ENCODE peak calls at places on chromosomes 11 and 22, in six cellular contexts. T, Y, G, X, O and S are unnamed samples.

GRCh38 chr11:47477323-47477722 is 28.4 kb upstream of the RAPSN start:
- DNase-seq in T (peak; percentile 70), Y (no peak), G (no peak), X (no peak), O (no peak), S (no peak)

GRCh38 chr11:121452609-121453150 is at the start of gene SORL1-AS1:
- DNase-seq in T (no peak), Y (no peak), G (peak; percentile 56), X (no peak), O (peak; percentile 48), S (no peak)

GRCh38 chr11:2366271-2366670 is 10.8 kb upstream of the CD81 start:
- DNase-seq in T (no peak), Y (no peak), G (no peak), X (no peak), O (no peak), S (no peak)

GRCh38 chr11:132137981-132138313 is 767.5 kb downstream of the NTM start:
- DNase-seq in T (no peak), Y (no peak), G (no peak), X (no peak), O (no peak), S (no peak)

GRCh38 chr22:29691636-29692326 is 28.0 kb upstream of the CABP7 start:
- DNase-seq in T (no peak), Y (no peak), G (no peak), X (no peak), O (no peak), S (no peak)

GRCh38 chr11:60951909-60952741 is at the start of gene SLC15A3:
- DNase-seq in T (peak; percentile 47), Y (no peak), G (peak; percentile 91), X (no peak), O (peak; percentile 29), S (no peak)

GRCh38 chr11:87236368-87236767 is 198.6 kb downstream of the TMEM135 start:
- DNase-seq in T (peak; percentile 30), Y (no peak), G (no peak), X (no peak), O (no peak), S (no peak)

GRCh38 chr11:110991621-110992355 is 253.7 kb upstream of the POU2AF2 start:
- DNase-seq in T (no peak), Y (no peak), G (no peak), X (no peak), O (no peak), S (no peak)

GRCh38 chr11:31254411-31254810 is 115.1 kb downstream of the DCDC1 start:
- DNase-seq in T (peak; percentile 35), Y (no peak), G (no peak), X (no peak), O (no peak), S (no peak)

GRCh38 chr11:10511046-10511711 is 29.8 kb downstream of the RNF141 start:
- DNase-seq in T (no peak), Y (no peak), G (no peak), X (no peak), O (no peak), S (no peak)

GRCh38 chr11:120034176-120034575 is 103.7 kb downstream of the TRIM29 start:
- DNase-seq in T (no peak), Y (no peak), G (no peak), X (no peak), O (no peak), S (no peak)